ENCODE peak calls at places on chromosome 1, in nine cellular contexts. One of them, this sample, is unnamed. For H3K27me3, the result is how much of the 10 kb centered on the place peaks cover.

GRCh38 chr1:153678519-153679336 is at the start of gene NPR1:
- DNase-seq in left lung: peak
- DNase-seq in hepatocyte: peak
- DNase-seq in heart left ventricle: peak
- DNase-seq in psoas muscle: peak
- DNase-seq in GM06990: peak
- DNase-seq in H9: peak
- DNase-seq in lung: peak
- DNase-seq in heart right ventricle: peak
- DNase-seq in this sample: no peak

GRCh38 chr1:31511848-31512615 is 64.3 kb upstream of the TINAGL1 start:
- DNase-seq in lung: no peak
- DNase-seq in GM06990: no peak
- DNase-seq in heart left ventricle: no peak
- DNase-seq in hepatocyte: peak
- DNase-seq in heart right ventricle: no peak
- DNase-seq in left lung: no peak
- DNase-seq in H9: no peak
- DNase-seq in psoas muscle: no peak
- DNase-seq in this sample: no peak

GRCh38 chr1:47522890-47523811 is 85.3 kb downstream of the FOXD2 start:
- DNase-seq in heart left ventricle: no peak
- DNase-seq in lung: no peak
- DNase-seq in left lung: no peak
- DNase-seq in hepatocyte: no peak
- DNase-seq in heart right ventricle: no peak
- DNase-seq in H9: no peak
- DNase-seq in GM06990: no peak
- DNase-seq in psoas muscle: no peak
- DNase-seq in this sample: no peak

GRCh38 chr1:66349277-66349676 is 184.7 kb upstream of the SGIP1 start:
- DNase-seq in lung: no peak
- DNase-seq in hepatocyte: no peak
- DNase-seq in heart left ventricle: no peak
- DNase-seq in GM06990: no peak
- DNase-seq in left lung: no peak
- DNase-seq in H9: no peak
- DNase-seq in heart right ventricle: no peak
- DNase-seq in psoas muscle: no peak
- DNase-seq in this sample: no peak

GRCh38 chr1:17060129-17060868 is 6.5 kb upstream of the SDHB start:
- DNase-seq in GM06990: no peak
- DNase-seq in hepatocyte: no peak
- DNase-seq in psoas muscle: no peak
- DNase-seq in H9: no peak
- DNase-seq in heart right ventricle: no peak
- DNase-seq in left lung: no peak
- DNase-seq in lung: no peak
- DNase-seq in heart left ventricle: no peak
- DNase-seq in this sample: no peak

GRCh38 chr1:15617874-15618684 is 821 bp downstream of the DDI2 start:
- DNase-seq in GM06990: peak
- DNase-seq in H9: peak
- DNase-seq in hepatocyte: peak
- DNase-seq in heart right ventricle: no peak
- DNase-seq in psoas muscle: peak
- DNase-seq in left lung: no peak
- DNase-seq in heart left ventricle: no peak
- DNase-seq in lung: no peak
- DNase-seq in this sample: no peak

GRCh38 chr1:118335372-118335771 is 150.3 kb upstream of the SPAG17 start:
- DNase-seq in lung: no peak
- DNase-seq in left lung: no peak
- DNase-seq in heart right ventricle: no peak
- DNase-seq in heart left ventricle: no peak
- DNase-seq in GM06990: peak
- DNase-seq in hepatocyte: no peak
- DNase-seq in psoas muscle: no peak
- DNase-seq in H9: no peak
- DNase-seq in this sample: no peak

GRCh38 chr1:207103892-207104373 is at the start of gene C4BPA:
- DNase-seq in psoas muscle: no peak
- DNase-seq in left lung: no peak
- DNase-seq in GM06990: no peak
- DNase-seq in hepatocyte: peak
- DNase-seq in lung: peak
- DNase-seq in heart left ventricle: no peak
- DNase-seq in H9: no peak
- DNase-seq in heart right ventricle: no peak
- DNase-seq in this sample: no peak

GRCh38 chr1:223256034-223256433 is 107.9 kb downstream of the SUSD4 start:
- DNase-seq in heart left ventricle: no peak
- DNase-seq in hepatocyte: no peak
- DNase-seq in heart right ventricle: no peak
- DNase-seq in left lung: no peak
- DNase-seq in lung: no peak
- DNase-seq in psoas muscle: no peak
- DNase-seq in GM06990: no peak
- DNase-seq in H9: no peak
- DNase-seq in this sample: no peak

GRCh38 chr1:22428672-22429071 is 23.0 kb upstream of the ZBTB40 start:
- DNase-seq in GM06990: no peak
- DNase-seq in psoas muscle: no peak
- DNase-seq in left lung: no peak
- DNase-seq in heart right ventricle: no peak
- DNase-seq in H9: no peak
- DNase-seq in lung: no peak
- DNase-seq in heart left ventricle: no peak
- DNase-seq in hepatocyte: peak
- DNase-seq in this sample: no peak

DNA sequence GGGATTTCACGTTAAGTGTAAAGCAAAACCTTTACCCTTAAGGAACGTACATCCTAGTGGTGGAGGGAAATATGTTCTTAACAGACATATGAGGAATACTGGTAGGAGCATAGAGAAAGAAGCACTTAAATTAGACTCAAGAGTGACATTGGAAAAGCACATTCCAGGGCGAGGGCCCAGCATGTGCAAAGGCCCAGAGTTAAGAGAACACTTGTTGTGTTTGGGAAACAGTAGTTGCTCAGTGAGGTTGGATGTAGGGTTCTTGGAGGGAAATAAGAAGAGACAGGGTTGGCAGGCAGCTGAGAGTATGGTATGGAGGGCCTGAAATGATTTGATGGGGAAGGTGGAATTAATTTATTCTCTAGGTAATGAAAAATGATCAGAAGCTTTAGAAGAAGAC is 115.5 kb downstream of the CNIH3 start:
- DNase-seq in heart right ventricle: no peak
- DNase-seq in H9: no peak
- DNase-seq in hepatocyte: no peak
- DNase-seq in heart left ventricle: no peak
- DNase-seq in GM06990: no peak
- DNase-seq in psoas muscle: no peak
- DNase-seq in left lung: no peak
- DNase-seq in lung: no peak
- DNase-seq in this sample: no peak
- TF ChIP-seq CTCF in heart right ventricle: no peak
- TF ChIP-seq CTCF in H9: no peak
- TF ChIP-seq CTCF in hepatocyte: no peak
- TF ChIP-seq CTCF in heart left ventricle: no peak
- TF ChIP-seq CTCF in GM06990: no peak
- TF ChIP-seq CTCF in psoas muscle: no peak
- TF ChIP-seq CTCF in left lung: no peak
- TF ChIP-seq CTCF in lung: no peak
- TF ChIP-seq CTCF in this sample: no peak

GRCh38 chr1:42618866-42619265 is 39.4 kb upstream of the PPIH start:
- DNase-seq in GM06990: no peak
- DNase-seq in lung: no peak
- DNase-seq in heart right ventricle: no peak
- DNase-seq in hepatocyte: no peak
- DNase-seq in left lung: no peak
- DNase-seq in psoas muscle: no peak
- DNase-seq in H9: no peak
- DNase-seq in heart left ventricle: no peak
- DNase-seq in this sample: no peak

DNA sequence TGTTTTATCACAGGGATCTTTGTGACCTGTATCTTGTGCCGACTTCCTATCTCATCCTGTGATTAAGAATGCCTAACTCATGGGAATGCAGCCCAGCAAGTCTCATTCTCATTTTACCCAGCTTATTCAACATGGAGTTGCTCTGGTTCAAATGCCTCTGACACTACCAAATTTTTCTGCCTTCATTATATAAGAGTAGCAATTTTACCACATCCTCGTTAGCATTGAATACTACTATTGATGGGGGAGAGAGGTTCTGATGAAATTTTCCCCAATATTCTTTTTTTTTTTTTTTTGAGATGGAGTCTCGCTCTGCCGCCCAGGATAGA is 44.5 kb upstream of the PPIH start:
- DNase-seq in heart left ventricle: no peak
- DNase-seq in H9: no peak
- DNase-seq in hepatocyte: no peak
- DNase-seq in GM06990: no peak
- DNase-seq in left lung: no peak
- DNase-seq in heart right ventricle: no peak
- DNase-seq in psoas muscle: no peak
- DNase-seq in lung: no peak
- DNase-seq in this sample: no peak
- H3K27me3 ChIP-seq in heart left ventricle: under half
- H3K27me3 ChIP-seq in H9: under half
- H3K27me3 ChIP-seq in hepatocyte: under half
- H3K27me3 ChIP-seq in GM06990: under half
- H3K27me3 ChIP-seq in left lung: under half
- H3K27me3 ChIP-seq in heart right ventricle: under half
- H3K27me3 ChIP-seq in psoas muscle: under half
- H3K27me3 ChIP-seq in lung: under half
- H3K27me3 ChIP-seq in this sample: under half

GRCh38 chr1:198203434-198203833 is 46.6 kb downstream of the NEK7 start:
- DNase-seq in lung: no peak
- DNase-seq in left lung: no peak
- DNase-seq in GM06990: no peak
- DNase-seq in psoas muscle: no peak
- DNase-seq in heart left ventricle: no peak
- DNase-seq in H9: no peak
- DNase-seq in heart right ventricle: no peak
- DNase-seq in hepatocyte: no peak
- DNase-seq in this sample: no peak

GRCh38 chr1:198211696-198212095 is 54.9 kb downstream of the NEK7 start:
- DNase-seq in GM06990: no peak
- DNase-seq in hepatocyte: no peak
- DNase-seq in H9: no peak
- DNase-seq in left lung: no peak
- DNase-seq in heart left ventricle: no peak
- DNase-seq in heart right ventricle: no peak
- DNase-seq in psoas muscle: no peak
- DNase-seq in lung: no peak
- DNase-seq in this sample: no peak

GRCh38 chr1:198205021-198205684 is 48.4 kb downstream of the NEK7 start:
- DNase-seq in H9: no peak
- DNase-seq in hepatocyte: no peak
- DNase-seq in heart right ventricle: peak
- DNase-seq in heart left ventricle: peak
- DNase-seq in psoas muscle: no peak
- DNase-seq in lung: no peak
- DNase-seq in GM06990: no peak
- DNase-seq in left lung: no peak
- DNase-seq in this sample: no peak

GRCh38 chr1:198201956-198202784 is 45.4 kb downstream of the NEK7 start:
- DNase-seq in heart right ventricle: no peak
- DNase-seq in hepatocyte: no peak
- DNase-seq in GM06990: peak
- DNase-seq in lung: no peak
- DNase-seq in psoas muscle: no peak
- DNase-seq in H9: no peak
- DNase-seq in heart left ventricle: no peak
- DNase-seq in left lung: no peak
- DNase-seq in this sample: no peak

DNA sequence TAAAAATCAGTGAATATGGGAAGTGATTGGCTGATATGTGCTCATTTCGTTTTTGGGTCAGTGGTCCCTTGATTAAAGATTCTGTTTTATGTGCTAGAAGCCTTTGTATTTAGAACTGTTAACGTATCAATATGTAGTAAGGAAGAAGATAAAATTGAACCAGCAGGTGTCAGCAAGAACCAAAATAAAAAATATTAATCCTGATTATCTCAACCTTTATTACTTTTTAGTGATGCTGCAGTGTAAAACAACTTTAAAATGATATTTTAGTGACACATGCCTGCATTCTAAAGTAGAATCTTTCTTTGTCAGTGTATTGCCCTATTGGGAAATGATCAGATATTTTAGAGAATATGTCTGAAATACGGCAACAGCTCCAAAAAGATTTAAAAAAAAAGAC is 49.5 kb downstream of the NEK7 start:
- DNase-seq in lung: no peak
- DNase-seq in H9: no peak
- DNase-seq in psoas muscle: no peak
- DNase-seq in hepatocyte: no peak
- DNase-seq in GM06990: no peak
- DNase-seq in heart right ventricle: no peak
- DNase-seq in left lung: no peak
- DNase-seq in heart left ventricle: no peak
- DNase-seq in this sample: no peak
- TF ChIP-seq CTCF in lung: no peak
- TF ChIP-seq CTCF in H9: no peak
- TF ChIP-seq CTCF in psoas muscle: peak
- TF ChIP-seq CTCF in hepatocyte: no peak
- TF ChIP-seq CTCF in GM06990: no peak
- TF ChIP-seq CTCF in heart right ventricle: peak
- TF ChIP-seq CTCF in left lung: no peak
- TF ChIP-seq CTCF in heart left ventricle: no peak
- TF ChIP-seq CTCF in this sample: no peak

GRCh38 chr1:2445823-2446215 is 30.3 kb upstream of the PLCH2 start:
- DNase-seq in heart left ventricle: no peak
- DNase-seq in H9: no peak
- DNase-seq in left lung: no peak
- DNase-seq in hepatocyte: no peak
- DNase-seq in heart right ventricle: no peak
- DNase-seq in GM06990: no peak
- DNase-seq in psoas muscle: no peak
- DNase-seq in lung: no peak
- DNase-seq in this sample: no peak
- H3K27me3 ChIP-seq in heart left ventricle: under half
- H3K27me3 ChIP-seq in H9: under half
- H3K27me3 ChIP-seq in left lung: half or more
- H3K27me3 ChIP-seq in hepatocyte: under half
- H3K27me3 ChIP-seq in heart right ventricle: half or more
- H3K27me3 ChIP-seq in GM06990: under half
- H3K27me3 ChIP-seq in psoas muscle: half or more
- H3K27me3 ChIP-seq in lung: under half
- H3K27me3 ChIP-seq in this sample: under half